ENCODE peak calls at places on chromosomes 6 and 20, in five cellular contexts. One of them, this sample, is unnamed.
A peak's percentile ranks its signal among the peaks of the same experiment; 100 is the strongest.

GRCh38 chr6:134472046-134472445 is 154.1 kb upstream of the SGK1 start:
- DNase-seq in transverse colon: no peak
- DNase-seq in upper lobe of right lung: no peak
- DNase-seq in GM23338: no peak
- DNase-seq in keratinocyte: no peak
- DNase-seq in this sample: no peak

GRCh38 chr6:111550953-111551352 is 54.7 kb downstream of the TRAF3IP2 start:
- DNase-seq in transverse colon: no peak
- DNase-seq in GM23338: no peak
- DNase-seq in keratinocyte: no peak
- DNase-seq in upper lobe of right lung: no peak
- DNase-seq in this sample: no peak

GRCh38 chr6:157813757-157814455 is 9.1 kb upstream of the SNX9 start:
- DNase-seq in transverse colon: no peak
- DNase-seq in upper lobe of right lung: no peak
- DNase-seq in GM23338: no peak
- DNase-seq in keratinocyte: no peak
- DNase-seq in this sample: no peak

GRCh38 chr6:11609324-11610071 is 71.9 kb downstream of the TMEM170B start:
- DNase-seq in keratinocyte: no peak
- DNase-seq in upper lobe of right lung: no peak
- DNase-seq in transverse colon: no peak
- DNase-seq in GM23338: peak; percentile 29
- DNase-seq in this sample: no peak

GRCh38 chr20:8301655-8302054 is 169.6 kb downstream of the PLCB1 start:
- DNase-seq in keratinocyte: no peak
- DNase-seq in upper lobe of right lung: no peak
- DNase-seq in transverse colon: no peak
- DNase-seq in GM23338: no peak
- DNase-seq in this sample: no peak

GRCh38 chr6:163170294-163170883 is 244.1 kb upstream of the QKI start:
- DNase-seq in upper lobe of right lung: no peak
- DNase-seq in keratinocyte: no peak
- DNase-seq in GM23338: peak; percentile 51
- DNase-seq in transverse colon: no peak
- DNase-seq in this sample: no peak

GRCh38 chr20:51749674-51750036 is 18.5 kb downstream of the ATP9A start:
- DNase-seq in GM23338: no peak
- DNase-seq in upper lobe of right lung: no peak
- DNase-seq in transverse colon: no peak
- DNase-seq in keratinocyte: peak; percentile 15
- DNase-seq in this sample: no peak

GRCh38 chr6:105601541-105602174 is 198.8 kb upstream of the PREP start:
- DNase-seq in GM23338: no peak
- DNase-seq in upper lobe of right lung: peak; percentile 62
- DNase-seq in keratinocyte: peak; percentile 93
- DNase-seq in transverse colon: peak; percentile 67
- DNase-seq in this sample: no peak

GRCh38 chr6:43621836-43622180 is 7.3 kb downstream of the GTPBP2 start:
- DNase-seq in transverse colon: no peak
- DNase-seq in keratinocyte: no peak
- DNase-seq in upper lobe of right lung: no peak
- DNase-seq in GM23338: no peak
- DNase-seq in this sample: no peak
- H3K36me3 ChIP-seq in transverse colon: peaks cover 47% of the 10 kb centered on the region
- H3K36me3 ChIP-seq in keratinocyte: peaks cover 51% of the 10 kb centered on the region
- H3K36me3 ChIP-seq in upper lobe of right lung: peaks cover 83% of the 10 kb centered on the region
- H3K36me3 ChIP-seq in GM23338: peaks cover 15% of the 10 kb centered on the region
- H3K36me3 ChIP-seq in this sample: peaks cover 14% of the 10 kb centered on the region

GRCh38 chr6:14625173-14625895 is 507.8 kb downstream of the CD83 start:
- DNase-seq in keratinocyte: no peak
- DNase-seq in GM23338: peak; percentile 60
- DNase-seq in upper lobe of right lung: no peak
- DNase-seq in transverse colon: no peak
- DNase-seq in this sample: no peak

GRCh38 chr6:14620522-14620921 is 502.9 kb downstream of the CD83 start:
- DNase-seq in GM23338: no peak
- DNase-seq in upper lobe of right lung: no peak
- DNase-seq in keratinocyte: no peak
- DNase-seq in transverse colon: no peak
- DNase-seq in this sample: no peak

GRCh38 chr6:14622135-14622534 is 504.6 kb downstream of the CD83 start:
- DNase-seq in keratinocyte: no peak
- DNase-seq in upper lobe of right lung: no peak
- DNase-seq in GM23338: peak; percentile 31
- DNase-seq in transverse colon: no peak
- DNase-seq in this sample: no peak

GRCh38 chr6:14621518-14621917 is 503.9 kb downstream of the CD83 start:
- DNase-seq in keratinocyte: no peak
- DNase-seq in upper lobe of right lung: no peak
- DNase-seq in transverse colon: no peak
- DNase-seq in GM23338: no peak
- DNase-seq in this sample: no peak

GRCh38 chr6:14622878-14623542 is 505.4 kb downstream of the CD83 start:
- DNase-seq in keratinocyte: no peak
- DNase-seq in upper lobe of right lung: no peak
- DNase-seq in GM23338: no peak
- DNase-seq in transverse colon: no peak
- DNase-seq in this sample: no peak
- H3K4me3 ChIP-seq in keratinocyte: no peak overlapping the region
- H3K4me3 ChIP-seq in upper lobe of right lung: no peak overlapping the region
- H3K4me3 ChIP-seq in GM23338: no peak overlapping the region
- H3K4me3 ChIP-seq in transverse colon: no peak overlapping the region
- H3K4me3 ChIP-seq in this sample: no peak overlapping the region

DNA sequence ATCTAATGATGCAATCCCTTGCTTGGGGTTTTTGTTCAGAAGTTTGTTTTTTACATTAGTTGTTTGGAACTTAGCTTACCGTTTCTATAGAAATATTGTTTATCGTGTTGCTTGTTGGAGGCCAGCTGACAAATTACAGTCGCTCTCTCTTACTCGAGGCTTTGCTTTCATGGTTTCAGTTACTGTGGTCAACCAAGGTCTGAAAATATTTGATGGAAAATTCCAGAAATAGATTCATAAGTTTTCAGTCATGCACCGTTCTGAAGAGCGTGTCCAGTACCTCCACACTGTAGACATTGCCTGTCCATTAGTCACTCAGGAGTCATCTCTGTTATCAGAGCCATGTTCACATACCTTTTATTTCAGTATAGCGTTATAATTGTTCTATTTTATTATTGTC is 47.9 kb downstream of the DEK start:
- DNase-seq in GM23338: no peak
- DNase-seq in transverse colon: no peak
- DNase-seq in keratinocyte: no peak
- DNase-seq in upper lobe of right lung: no peak
- DNase-seq in this sample: peak; percentile 9
- H3K36me3 ChIP-seq in GM23338: peaks cover 3% of the 10 kb centered on the region
- H3K36me3 ChIP-seq in transverse colon: peaks cover 7% of the 10 kb centered on the region
- H3K36me3 ChIP-seq in keratinocyte: peaks cover 25% of the 10 kb centered on the region
- H3K36me3 ChIP-seq in upper lobe of right lung: peaks cover 34% of the 10 kb centered on the region
- H3K36me3 ChIP-seq in this sample: no peaks in the 10 kb centered on the region

GRCh38 chr6:69601132-69601531 is 195.7 kb downstream of the LMBRD1 start:
- DNase-seq in keratinocyte: no peak
- DNase-seq in GM23338: no peak
- DNase-seq in upper lobe of right lung: no peak
- DNase-seq in transverse colon: no peak
- DNase-seq in this sample: no peak
- H3K4me3 ChIP-seq in keratinocyte: no peak overlapping the region
- H3K4me3 ChIP-seq in GM23338: no peak overlapping the region
- H3K4me3 ChIP-seq in upper lobe of right lung: no peak overlapping the region
- H3K4me3 ChIP-seq in transverse colon: no peak overlapping the region
- H3K4me3 ChIP-seq in this sample: no peak overlapping the region

GRCh38 chr6:41746068-41746467 is 1.1 kb downstream of the PGC start:
- DNase-seq in transverse colon: no peak
- DNase-seq in keratinocyte: no peak
- DNase-seq in GM23338: no peak
- DNase-seq in upper lobe of right lung: no peak
- DNase-seq in this sample: no peak
- H3K36me3 ChIP-seq in transverse colon: no peaks in the 10 kb centered on the region
- H3K36me3 ChIP-seq in keratinocyte: no peaks in the 10 kb centered on the region
- H3K36me3 ChIP-seq in GM23338: no peaks in the 10 kb centered on the region
- H3K36me3 ChIP-seq in upper lobe of right lung: no peaks in the 10 kb centered on the region
- H3K36me3 ChIP-seq in this sample: no peaks in the 10 kb centered on the region

GRCh38 chr6:43644940-43645612 is at the start of gene RSPH9:
- DNase-seq in keratinocyte: no peak
- DNase-seq in upper lobe of right lung: peak; percentile 85
- DNase-seq in transverse colon: peak; percentile 82
- DNase-seq in GM23338: peak; percentile 99
- DNase-seq in this sample: no peak
- H3K4me3 ChIP-seq in keratinocyte: no peak within 1 kb of the TSS
- H3K4me3 ChIP-seq in upper lobe of right lung: peak within 1 kb of the TSS; percentile 59
- H3K4me3 ChIP-seq in transverse colon: peak within 1 kb of the TSS; percentile 40
- H3K4me3 ChIP-seq in GM23338: peak within 1 kb of the TSS; percentile 56
- H3K4me3 ChIP-seq in this sample: peak within 1 kb of the TSS; percentile 48

DNA sequence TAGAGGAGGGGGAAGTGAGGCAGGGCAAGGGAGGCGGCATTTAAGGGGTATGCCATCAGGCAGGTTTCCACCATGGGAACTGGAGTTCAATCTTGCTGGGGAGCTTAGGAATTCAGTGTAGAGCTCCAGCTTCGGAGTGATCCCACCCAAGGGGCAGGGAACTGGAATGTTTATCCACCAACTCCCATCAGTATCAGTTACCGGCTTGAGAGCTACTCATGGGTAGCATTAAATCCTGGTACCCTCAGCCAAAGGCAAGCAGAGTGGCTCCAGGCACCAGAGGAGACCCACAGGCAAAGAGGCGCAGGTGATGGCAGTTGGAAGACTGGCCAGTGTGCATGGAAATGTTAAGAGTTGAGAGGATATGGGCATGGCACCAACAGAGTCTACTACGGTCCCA is 14.1 kb downstream of the EDEM2 start:
- DNase-seq in GM23338: no peak
- DNase-seq in keratinocyte: no peak
- DNase-seq in transverse colon: no peak
- DNase-seq in upper lobe of right lung: no peak
- DNase-seq in this sample: no peak
- H3K36me3 ChIP-seq in GM23338: peaks cover 6% of the 10 kb centered on the region
- H3K36me3 ChIP-seq in keratinocyte: peaks cover 26% of the 10 kb centered on the region
- H3K36me3 ChIP-seq in transverse colon: peaks cover 38% of the 10 kb centered on the region
- H3K36me3 ChIP-seq in upper lobe of right lung: peaks cover 91% of the 10 kb centered on the region
- H3K36me3 ChIP-seq in this sample: peaks cover 4% of the 10 kb centered on the region

GRCh38 chr6:114007451-114007953 is 36.6 kb upstream of the HDAC2 start:
- DNase-seq in transverse colon: no peak
- DNase-seq in upper lobe of right lung: no peak
- DNase-seq in GM23338: peak; percentile 12
- DNase-seq in keratinocyte: no peak
- DNase-seq in this sample: no peak
- H3K4me3 ChIP-seq in transverse colon: no peak overlapping the region
- H3K4me3 ChIP-seq in upper lobe of right lung: no peak overlapping the region
- H3K4me3 ChIP-seq in GM23338: no peak overlapping the region
- H3K4me3 ChIP-seq in keratinocyte: no peak overlapping the region
- H3K4me3 ChIP-seq in this sample: no peak overlapping the region

This sample was measured in kidney epithelial cell.